ENCODE peak calls at places on chromosomes 6 and 20, in four cellular contexts. B is fibroblast of lung, L is ACHN, P is M059J. X is an unnamed sample.

GRCh38 chr6:9292975-9293374 is 857.6 kb upstream of the SLC35B3 start:
- DNase-seq in B (peak), L (no peak), P (peak), X (peak)

GRCh38 chr20:3396492-3396891 is 11.0 kb downstream of the DNAAF9 start:
- DNase-seq in B (no peak), L (no peak), P (no peak), X (no peak)

GRCh38 chr6:36623547-36624459 is 29.6 kb downstream of the SRSF3 start:
- DNase-seq in B (peak), L (peak), P (peak), X (peak)

GRCh38 chr6:97064578-97064977 is 140.1 kb downstream of the KLHL32 start:
- DNase-seq in B (no peak), L (no peak), P (no peak), X (no peak)

GRCh38 chr6:154410619-154411044 is 54.0 kb upstream of the IPCEF1 start:
- DNase-seq in B (peak), L (peak), P (peak), X (peak)

GRCh38 chr6:28399370-28400121 is at the start of gene ZSCAN12:
- DNase-seq in B (peak), L (peak), P (peak), X (peak)

GRCh38 chr6:144190593-144190992 is 40.3 kb downstream of the STX11 start:
- DNase-seq in B (peak), L (peak), P (peak), X (peak)

GRCh38 chr6:14664616-14665315 is 547.2 kb downstream of the CD83 start:
- DNase-seq in B (no peak), L (no peak), P (peak), X (no peak)

GRCh38 chr20:32472581-32473207 is 112.4 kb downstream of the NOL4L start:
- DNase-seq in B (no peak), L (no peak), P (no peak), X (no peak)

GRCh38 chr20:47790032-47790965 is 5.0 kb upstream of the SULF2 start:
- DNase-seq in B (peak), L (no peak), P (peak), X (peak)

X was measured in astrocyte of the hippocampus.